ENCODE peak calls at places on chromosomes 1 and 21, in nine cellular contexts. One of them, this sample, is unnamed.

GRCh38 chr1:9200441-9200840 is 34.1 kb upstream of the H6PD start:
- DNase-seq in NT2/D1: no peak
- DNase-seq in ELR: peak
- DNase-seq in non-pigmented ciliary epithelial cell: no peak
- DNase-seq in AG04450: no peak
- DNase-seq in neural progenitor cell: peak
- DNase-seq in right lobe of liver: no peak
- DNase-seq in GM18507: no peak
- DNase-seq in NCI-H1930: no peak
- DNase-seq in this sample: no peak

GRCh38 chr1:9882296-9882944 is 27.6 kb downstream of the CTNNBIP1 start:
- DNase-seq in NT2/D1: no peak
- DNase-seq in ELR: no peak
- DNase-seq in non-pigmented ciliary epithelial cell: no peak
- DNase-seq in AG04450: no peak
- DNase-seq in neural progenitor cell: no peak
- DNase-seq in right lobe of liver: no peak
- DNase-seq in GM18507: no peak
- DNase-seq in NCI-H1930: no peak
- DNase-seq in this sample: no peak

GRCh38 chr1:56081151-56081550 is 498.2 kb downstream of the PLPP3 start:
- DNase-seq in NT2/D1: no peak
- DNase-seq in ELR: peak
- DNase-seq in non-pigmented ciliary epithelial cell: no peak
- DNase-seq in AG04450: peak
- DNase-seq in neural progenitor cell: no peak
- DNase-seq in right lobe of liver: no peak
- DNase-seq in GM18507: no peak
- DNase-seq in NCI-H1930: no peak
- DNase-seq in this sample: no peak

GRCh38 chr1:21212126-21212525 is 35.4 kb upstream of the EIF4G3 start:
- DNase-seq in NT2/D1: no peak
- DNase-seq in ELR: peak
- DNase-seq in non-pigmented ciliary epithelial cell: no peak
- DNase-seq in AG04450: no peak
- DNase-seq in neural progenitor cell: no peak
- DNase-seq in right lobe of liver: no peak
- DNase-seq in GM18507: no peak
- DNase-seq in NCI-H1930: no peak
- DNase-seq in this sample: no peak

GRCh38 chr1:11341881-11342552 is 69.0 kb downstream of the UBIAD1 start:
- DNase-seq in NT2/D1: no peak
- DNase-seq in ELR: no peak
- DNase-seq in non-pigmented ciliary epithelial cell: no peak
- DNase-seq in AG04450: peak
- DNase-seq in neural progenitor cell: no peak
- DNase-seq in right lobe of liver: no peak
- DNase-seq in GM18507: no peak
- DNase-seq in NCI-H1930: no peak
- DNase-seq in this sample: no peak

GRCh38 chr1:27481994-27482620 is 7.9 kb downstream of the WASF2 start:
- DNase-seq in NT2/D1: no peak
- DNase-seq in ELR: no peak
- DNase-seq in non-pigmented ciliary epithelial cell: no peak
- DNase-seq in AG04450: no peak
- DNase-seq in neural progenitor cell: no peak
- DNase-seq in right lobe of liver: no peak
- DNase-seq in GM18507: no peak
- DNase-seq in NCI-H1930: no peak
- DNase-seq in this sample: no peak

GRCh38 chr1:2459757-2460156 is 16.3 kb upstream of the PLCH2 start:
- DNase-seq in NT2/D1: no peak
- DNase-seq in ELR: peak
- DNase-seq in non-pigmented ciliary epithelial cell: no peak
- DNase-seq in AG04450: peak
- DNase-seq in neural progenitor cell: peak
- DNase-seq in right lobe of liver: peak
- DNase-seq in GM18507: no peak
- DNase-seq in NCI-H1930: no peak
- DNase-seq in this sample: no peak

GRCh38 chr1:175599212-175599681 is 144.1 kb downstream of the TNR start:
- DNase-seq in NT2/D1: no peak
- DNase-seq in ELR: no peak
- DNase-seq in non-pigmented ciliary epithelial cell: no peak
- DNase-seq in AG04450: no peak
- DNase-seq in neural progenitor cell: peak
- DNase-seq in right lobe of liver: peak
- DNase-seq in GM18507: peak
- DNase-seq in NCI-H1930: no peak
- DNase-seq in this sample: no peak

GRCh38 chr1:201145132-201145531 is 9.1 kb downstream of the TMEM9 start:
- DNase-seq in NT2/D1: no peak
- DNase-seq in ELR: no peak
- DNase-seq in non-pigmented ciliary epithelial cell: no peak
- DNase-seq in AG04450: no peak
- DNase-seq in neural progenitor cell: no peak
- DNase-seq in right lobe of liver: no peak
- DNase-seq in GM18507: no peak
- DNase-seq in NCI-H1930: no peak
- DNase-seq in this sample: no peak

GRCh38 chr1:2413495-2414296 is 1.3 kb upstream of the PEX10 start:
- DNase-seq in NT2/D1: no peak
- DNase-seq in ELR: no peak
- DNase-seq in non-pigmented ciliary epithelial cell: no peak
- DNase-seq in AG04450: no peak
- DNase-seq in neural progenitor cell: peak
- DNase-seq in right lobe of liver: no peak
- DNase-seq in GM18507: no peak
- DNase-seq in NCI-H1930: no peak
- DNase-seq in this sample: no peak

GRCh38 chr21:45886610-45887026 is 95.0 kb upstream of the COL6A1 start:
- DNase-seq in NT2/D1: no peak
- DNase-seq in ELR: no peak
- DNase-seq in non-pigmented ciliary epithelial cell: no peak
- DNase-seq in AG04450: no peak
- DNase-seq in neural progenitor cell: no peak
- DNase-seq in right lobe of liver: peak
- DNase-seq in GM18507: no peak
- DNase-seq in NCI-H1930: no peak
- DNase-seq in this sample: no peak

GRCh38 chr1:45974541-45975269 is 157.7 kb downstream of the PIK3R3 start:
- DNase-seq in NT2/D1: no peak
- DNase-seq in ELR: peak
- DNase-seq in non-pigmented ciliary epithelial cell: no peak
- DNase-seq in AG04450: no peak
- DNase-seq in neural progenitor cell: no peak
- DNase-seq in right lobe of liver: no peak
- DNase-seq in GM18507: no peak
- DNase-seq in NCI-H1930: no peak
- DNase-seq in this sample: no peak

GRCh38 chr1:107244734-107245495 is 104.1 kb downstream of the NTNG1 start:
- DNase-seq in NT2/D1: no peak
- DNase-seq in ELR: no peak
- DNase-seq in non-pigmented ciliary epithelial cell: no peak
- DNase-seq in AG04450: no peak
- DNase-seq in neural progenitor cell: no peak
- DNase-seq in right lobe of liver: no peak
- DNase-seq in GM18507: no peak
- DNase-seq in NCI-H1930: no peak
- DNase-seq in this sample: no peak

GRCh38 chr21:28215214-28215954 is 777.3 kb downstream of the LTN1 start:
- DNase-seq in NT2/D1: no peak
- DNase-seq in ELR: peak
- DNase-seq in non-pigmented ciliary epithelial cell: no peak
- DNase-seq in AG04450: no peak
- DNase-seq in neural progenitor cell: no peak
- DNase-seq in right lobe of liver: no peak
- DNase-seq in GM18507: no peak
- DNase-seq in NCI-H1930: no peak
- DNase-seq in this sample: no peak

GRCh38 chr21:35933466-35933865 is 126.9 kb downstream of the SETD4 start:
- DNase-seq in NT2/D1: no peak
- DNase-seq in ELR: peak
- DNase-seq in non-pigmented ciliary epithelial cell: no peak
- DNase-seq in AG04450: no peak
- DNase-seq in neural progenitor cell: peak
- DNase-seq in right lobe of liver: peak
- DNase-seq in GM18507: no peak
- DNase-seq in NCI-H1930: no peak
- DNase-seq in this sample: peak

GRCh38 chr21:34221331-34222030 is 142.3 kb upstream of the KCNE2 start:
- DNase-seq in NT2/D1: no peak
- DNase-seq in ELR: no peak
- DNase-seq in non-pigmented ciliary epithelial cell: no peak
- DNase-seq in AG04450: no peak
- DNase-seq in neural progenitor cell: no peak
- DNase-seq in right lobe of liver: no peak
- DNase-seq in GM18507: no peak
- DNase-seq in NCI-H1930: no peak
- DNase-seq in this sample: no peak

GRCh38 chr1:115423776-115424175 is 85.7 kb upstream of the NGF start:
- DNase-seq in NT2/D1: no peak
- DNase-seq in ELR: peak
- DNase-seq in non-pigmented ciliary epithelial cell: no peak
- DNase-seq in AG04450: no peak
- DNase-seq in neural progenitor cell: no peak
- DNase-seq in right lobe of liver: no peak
- DNase-seq in GM18507: no peak
- DNase-seq in NCI-H1930: no peak
- DNase-seq in this sample: no peak

GRCh38 chr1:116228501-116228900 is 117.3 kb downstream of the MAB21L3 start:
- DNase-seq in NT2/D1: no peak
- DNase-seq in ELR: no peak
- DNase-seq in non-pigmented ciliary epithelial cell: no peak
- DNase-seq in AG04450: no peak
- DNase-seq in neural progenitor cell: no peak
- DNase-seq in right lobe of liver: no peak
- DNase-seq in GM18507: no peak
- DNase-seq in NCI-H1930: no peak
- DNase-seq in this sample: no peak

GRCh38 chr1:45335732-45336365 is 4.1 kb upstream of the TOE1 start:
- DNase-seq in NT2/D1: no peak
- DNase-seq in ELR: no peak
- DNase-seq in non-pigmented ciliary epithelial cell: no peak
- DNase-seq in AG04450: no peak
- DNase-seq in neural progenitor cell: no peak
- DNase-seq in right lobe of liver: no peak
- DNase-seq in GM18507: no peak
- DNase-seq in NCI-H1930: no peak
- DNase-seq in this sample: no peak

GRCh38 chr1:90393025-90393424 is 324.1 kb downstream of the BARHL2 start:
- DNase-seq in NT2/D1: no peak
- DNase-seq in ELR: peak
- DNase-seq in non-pigmented ciliary epithelial cell: no peak
- DNase-seq in AG04450: no peak
- DNase-seq in neural progenitor cell: no peak
- DNase-seq in right lobe of liver: no peak
- DNase-seq in GM18507: no peak
- DNase-seq in NCI-H1930: no peak
- DNase-seq in this sample: no peak

GRCh38 chr1:61263905-61264824 is 181.8 kb downstream of the NFIA start:
- DNase-seq in NT2/D1: no peak
- DNase-seq in ELR: no peak
- DNase-seq in non-pigmented ciliary epithelial cell: no peak
- DNase-seq in AG04450: no peak
- DNase-seq in neural progenitor cell: no peak
- DNase-seq in right lobe of liver: no peak
- DNase-seq in GM18507: no peak
- DNase-seq in NCI-H1930: no peak
- DNase-seq in this sample: no peak

GRCh38 chr21:45981641-45982255 is at the start of gene COL6A1:
- DNase-seq in NT2/D1: no peak
- DNase-seq in ELR: peak
- DNase-seq in non-pigmented ciliary epithelial cell: no peak
- DNase-seq in AG04450: no peak
- DNase-seq in neural progenitor cell: peak
- DNase-seq in right lobe of liver: peak
- DNase-seq in GM18507: no peak
- DNase-seq in NCI-H1930: peak
- DNase-seq in this sample: no peak

GRCh38 chr1:21567241-21568005 is 58.2 kb downstream of the ALPL start:
- DNase-seq in NT2/D1: no peak
- DNase-seq in ELR: peak
- DNase-seq in non-pigmented ciliary epithelial cell: peak
- DNase-seq in AG04450: peak
- DNase-seq in neural progenitor cell: no peak
- DNase-seq in right lobe of liver: no peak
- DNase-seq in GM18507: no peak
- DNase-seq in NCI-H1930: no peak
- DNase-seq in this sample: no peak

GRCh38 chr1:98400446-98400845 is 261.1 kb upstream of the SNX7 start:
- DNase-seq in NT2/D1: no peak
- DNase-seq in ELR: no peak
- DNase-seq in non-pigmented ciliary epithelial cell: no peak
- DNase-seq in AG04450: no peak
- DNase-seq in neural progenitor cell: no peak
- DNase-seq in right lobe of liver: no peak
- DNase-seq in GM18507: no peak
- DNase-seq in NCI-H1930: no peak
- DNase-seq in this sample: no peak

This sample was measured in epithelial cell of proximal tubule.